ENCODE peak calls at places on chromosome X, in five cellular contexts. C, V, A, P and B are unnamed samples.

GRCh38 chrX:145502670-145503069 is 255.4 kb downstream of the SPANXN1 start:
- DNase-seq in C (no peak), V (no peak), A (no peak), P (no peak), B (no peak)

GRCh38 chrX:1387141-1387776 is 4.7 kb downstream of the SLC25A6 start:
- DNase-seq in C (no peak), V (no peak), A (no peak), P (no peak), B (no peak)

GRCh38 chrX:119025900-119026299 is 46.9 kb upstream of the CT47C1 start:
- DNase-seq in C (no peak), V (no peak), A (no peak), P (no peak), B (no peak)

GRCh38 chrX:19882066-19882775 is 5.2 kb downstream of the SH3KBP1 start:
- DNase-seq in C (no peak), V (no peak), A (no peak), P (no peak), B (no peak)

GRCh38 chrX:47162927-47163583 is 18.0 kb downstream of the RBM10 start:
- DNase-seq in C (no peak), V (no peak), A (no peak), P (no peak), B (no peak)

GRCh38 chrX:38817004-38817703 is 15.9 kb downstream of the MID1IP1 start:
- DNase-seq in C (no peak), V (no peak), A (no peak), P (no peak), B (no peak)

GRCh38 chrX:41870719-41871151 is 52.6 kb downstream of the CASK start:
- DNase-seq in C (no peak), V (no peak), A (no peak), P (no peak), B (no peak)

GRCh38 chrX:73214366-73215094 is at the start of gene NAP1L2:
- DNase-seq in C (peak; percentile 42), V (no peak), A (peak; percentile 43), P (no peak), B (no peak)

GRCh38 chrX:5080812-5081211 is 1147.9 kb downstream of the NLGN4X start:
- DNase-seq in C (no peak), V (no peak), A (no peak), P (no peak), B (no peak)

GRCh38 chrX:39158801-39159657 is 357.8 kb downstream of the MID1IP1 start:
- DNase-seq in C (peak; percentile 97), V (no peak), A (no peak), P (no peak), B (no peak)

GRCh38 chrX:29581223-29581622 is 634.1 kb upstream of the MAGEB2 start:
- DNase-seq in C (no peak), V (no peak), A (no peak), P (no peak), B (no peak)

GRCh38 chrX:71151366-71151765 is 6.7 kb downstream of the NLGN3 start:
- DNase-seq in C (no peak), V (no peak), A (no peak), P (no peak), B (no peak)

GRCh38 chrX:2928127-2928582 is 984 bp downstream of the ARSD start:
- DNase-seq in C (peak; percentile 71), V (peak; percentile 85), A (no peak), P (no peak), B (peak; percentile 13)

GRCh38 chrX:109685656-109686078 is 47.4 kb downstream of the ACSL4 start:
- DNase-seq in C (no peak), V (no peak), A (no peak), P (no peak), B (no peak)

GRCh38 chrX:105695451-105695850 is 126.9 kb upstream of the NRK start:
- DNase-seq in C (peak; percentile 44), V (no peak), A (no peak), P (no peak), B (no peak)

GRCh38 chrX:56788717-56789122 is 59.7 kb downstream of the NBDY start:
- DNase-seq in C (no peak), V (no peak), A (no peak), P (no peak), B (no peak)

GRCh38 chrX:74232859-74233258 is 71.1 kb upstream of the ZCCHC13 start:
- DNase-seq in C (peak; percentile 35), V (no peak), A (no peak), P (no peak), B (no peak)

GRCh38 chrX:9373789-9374188 is 91.1 kb upstream of the TBL1X start:
- DNase-seq in C (no peak), V (no peak), A (no peak), P (no peak), B (no peak)

GRCh38 chrX:15873566-15873965 is 19.0 kb upstream of the AP1S2 start:
- DNase-seq in C (peak; percentile 56), V (no peak), A (no peak), P (no peak), B (no peak)

GRCh38 chrX:71616672-71617529 is 1.4 kb downstream of the CXCR3 start:
- DNase-seq in C (no peak), V (no peak), A (peak; percentile 57), P (no peak), B (no peak)

GRCh38 chrX:3599787-3600465 is 113.5 kb downstream of the PRKX start:
- DNase-seq in C (peak; percentile 5), V (no peak), A (no peak), P (no peak), B (no peak)

GRCh38 chrX:150704030-150704613 is 10.9 kb downstream of the MTMR1 start:
- DNase-seq in C (peak; percentile 78), V (no peak), A (no peak), P (no peak), B (no peak)

GRCh38 chrX:136907626-136908025 is 27.1 kb upstream of the RBMX start:
- DNase-seq in C (no peak), V (no peak), A (no peak), P (no peak), B (no peak)

GRCh38 chrX:8849945-8850344 is 48.8 kb upstream of the FAM9A start:
- DNase-seq in C (no peak), V (no peak), A (no peak), P (no peak), B (no peak)

GRCh38 chrX:82218361-82218760 is 1016.5 kb downstream of the SH3BGRL start:
- DNase-seq in C (no peak), V (no peak), A (no peak), P (no peak), B (no peak)

GRCh38 chrX:125895518-125895917 is 270.6 kb downstream of the DCAF12L2 start:
- DNase-seq in C (no peak), V (no peak), A (no peak), P (no peak), B (no peak)

GRCh38 chrX:104566921-104567501 is 1.0 kb downstream of the IL1RAPL2 start:
- DNase-seq in C (no peak), V (no peak), A (no peak), P (no peak), B (no peak)

GRCh38 chrX:93422693-93423092 is 250.7 kb downstream of the NAP1L3 start:
- DNase-seq in C (no peak), V (no peak), A (no peak), P (no peak), B (no peak)

GRCh38 chrX:16633754-16634153 is 16.2 kb upstream of the S100G start:
- DNase-seq in C (peak; percentile 31), V (no peak), A (no peak), P (no peak), B (no peak)

GRCh38 chrX:101009086-101009485 is 39.6 kb downstream of the ARL13A start:
- DNase-seq in C (peak; percentile 12), V (no peak), A (no peak), P (no peak), B (no peak)

GRCh38 chrX:109475174-109475891 is 6.6 kb downstream of the GUCY2F start:
- DNase-seq in C (peak; percentile 12), V (peak; percentile 85), A (no peak), P (peak; percentile 54), B (no peak)

GRCh38 chrX:80184854-80185253 is 170.3 kb downstream of the TBX22 start:
- DNase-seq in C (no peak), V (no peak), A (no peak), P (no peak), B (no peak)

GRCh38 chrX:37378399-37378798 is 29.2 kb downstream of the PRRG1 start:
- DNase-seq in C (peak; percentile 43), V (no peak), A (no peak), P (no peak), B (no peak)

GRCh38 chrX:26783512-26784225 is 567.7 kb downstream of the MAGEB5 start:
- DNase-seq in C (no peak), V (no peak), A (no peak), P (peak; percentile 29), B (no peak)

DNA sequence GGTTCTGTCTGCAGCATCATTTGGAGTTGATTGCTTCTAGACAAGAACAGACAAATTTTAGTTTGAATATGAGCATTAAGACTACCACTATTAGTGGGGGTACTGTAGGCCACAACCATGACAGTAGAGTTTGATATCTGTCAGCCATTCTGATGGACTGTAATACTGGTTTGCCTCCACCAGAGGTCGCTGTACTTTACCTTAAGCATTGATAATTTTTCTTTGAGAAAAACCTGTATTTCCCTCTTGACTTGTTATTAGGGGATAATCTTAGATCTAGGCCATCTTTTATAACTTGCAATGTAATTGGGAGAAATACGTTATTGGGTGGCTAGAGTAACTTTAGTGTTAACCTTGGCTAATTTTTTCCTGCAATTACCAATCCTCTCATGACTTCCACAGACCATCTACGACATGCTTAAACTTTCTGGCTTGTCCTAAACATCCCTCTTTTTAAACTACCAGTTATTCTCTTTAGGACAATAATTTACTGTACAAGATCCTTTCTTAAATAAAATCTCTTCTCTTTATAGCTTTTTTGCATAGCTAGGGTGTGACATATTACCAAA is 562.4 kb downstream of the MAGEB5 start:
- DNase-seq in C (no peak), V (no peak), A (no peak), P (peak; percentile 4), B (no peak)
- TF ChIP-seq CTCF in C (no peak), V (no peak), A (no peak), P (peak; percentile 68), B (no peak)

DNA sequence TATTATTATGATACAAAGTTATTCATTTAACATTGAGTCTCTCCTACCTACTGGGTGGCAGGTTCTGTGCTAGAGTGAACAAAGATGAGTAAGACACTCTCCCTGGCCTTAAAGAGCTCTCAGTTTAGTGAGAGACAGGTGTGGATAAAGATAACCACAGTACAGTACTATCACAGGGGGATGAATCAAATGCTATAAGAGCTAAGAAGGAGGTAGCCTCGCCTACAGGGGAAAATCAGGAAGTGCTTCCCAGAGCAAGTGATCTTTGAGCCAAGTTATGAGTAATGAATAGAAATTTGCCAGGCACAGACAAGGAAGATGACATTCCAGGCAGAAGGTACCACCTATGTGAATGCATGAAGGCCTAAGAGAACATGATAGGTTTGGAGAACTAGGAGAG is 3.4 kb upstream of the IGBP1 start:
- DNase-seq in C (no peak), V (no peak), A (no peak), P (no peak), B (no peak)
- TF ChIP-seq CTCF in C (no peak), V (no peak), A (no peak), P (no peak), B (no peak)

GRCh38 chrX:33277046-33277445 is 65.7 kb upstream of the DMD start:
- DNase-seq in C (no peak), V (no peak), A (no peak), P (no peak), B (no peak)
- TF ChIP-seq CTCF in C (no peak), V (no peak), A (no peak), P (no peak), B (no peak)

GRCh38 chrX:12113321-12113720 is 25.0 kb upstream of the FRMPD4 start:
- DNase-seq in C (peak; percentile 4), V (no peak), A (no peak), P (no peak), B (no peak)

GRCh38 chrX:12115377-12115776 is 22.9 kb upstream of the FRMPD4 start:
- DNase-seq in C (no peak), V (no peak), A (no peak), P (no peak), B (no peak)

GRCh38 chrX:12118134-12118533 is 20.1 kb upstream of the FRMPD4 start:
- DNase-seq in C (peak; percentile 57), V (no peak), A (no peak), P (no peak), B (no peak)
- TF ChIP-seq CTCF in C (no peak), V (no peak), A (no peak), P (no peak), B (no peak)